ENCODE peak calls at places on chromosomes 3 and 15, in six cellular contexts. Y, D, L, S, Z and U are unnamed samples.

GRCh38 chr15:44735482-44736260 is 657 bp upstream of the TRIM69 start:
- DNase-seq in S (no peak), Z (no peak), L (peak; percentile 12), Y (no peak), D (peak; percentile 34), U (no peak)

GRCh38 chr15:79640206-79640605 is 208.1 kb downstream of the MINAR1 start:
- DNase-seq in D (peak; percentile 15), Y (peak; percentile 90), S (no peak), Z (no peak), L (no peak), U (no peak)

GRCh38 chr15:93141373-93141790 is 52.4 kb upstream of the RGMA start:
- DNase-seq in Y (no peak), L (no peak), S (no peak), D (no peak), Z (no peak), U (no peak)

GRCh38 chr15:93001881-93002280 is 87.1 kb downstream of the RGMA start:
- DNase-seq in Y (no peak), D (no peak), S (no peak), Z (no peak), L (peak; percentile 15), U (no peak)

GRCh38 chr15:51379390-51379789 is 37.9 kb downstream of the GLDN start:
- DNase-seq in S (no peak), D (no peak), Z (no peak), L (no peak), Y (no peak), U (no peak)

GRCh38 chr3:196519738-196520122 is 4.6 kb upstream of the SMCO1 start:
- DNase-seq in S (no peak), Z (no peak), Y (no peak), D (no peak), L (no peak), U (no peak)

GRCh38 chr3:52205727-52206372 is 7.9 kb downstream of the ALAS1 start:
- DNase-seq in S (peak; percentile 69), L (no peak), Z (no peak), Y (peak; percentile 70), D (no peak), U (no peak)

GRCh38 chr3:71201939-71202338 is 381.6 kb downstream of the FOXP1 start:
- DNase-seq in Z (no peak), Y (peak; percentile 78), L (peak; percentile 43), S (peak; percentile 58), D (peak; percentile 62), U (no peak)

GRCh38 chr3:72659609-72660008 is 188.6 kb downstream of the SHQ1 start:
- DNase-seq in L (no peak), D (no peak), Y (peak; percentile 24), Z (no peak), S (no peak), U (no peak)

GRCh38 chr3:125386811-125387210 is 11.7 kb upstream of the ZNF148 start:
- DNase-seq in Z (no peak), D (no peak), L (no peak), Y (peak; percentile 80), S (no peak), U (no peak)

GRCh38 chr15:57340673-57341259 is 35.5 kb upstream of the CGNL1 start:
- DNase-seq in L (peak; percentile 80), D (no peak), Y (peak; percentile 48), S (peak; percentile 46), Z (no peak), U (peak; percentile 34)

GRCh38 chr3:24145981-24146822 is 201.1 kb downstream of the NR1D2 start:
- DNase-seq in S (no peak), D (no peak), Y (peak; percentile 90), Z (no peak), L (peak; percentile 32), U (no peak)

GRCh38 chr15:56249080-56249479 is 5.4 kb upstream of the RFX7 start:
- DNase-seq in Y (peak; percentile 64), Z (no peak), D (no peak), S (no peak), L (peak; percentile 93), U (no peak)

GRCh38 chr3:43161684-43162512 is 56.0 kb upstream of the POMGNT2 start:
- DNase-seq in Z (no peak), S (no peak), Y (peak; percentile 20), D (no peak), L (peak; percentile 62), U (no peak)
- TF ChIP-seq CTCF in Z (peak; percentile 67), S (peak; percentile 42), Y (peak; percentile 51), D (peak; percentile 69), L (peak; percentile 57), U (peak; percentile 20)

GRCh38 chr3:16494094-16494493 is 19.4 kb downstream of the RFTN1 start:
- DNase-seq in L (no peak), D (no peak), Y (no peak), Z (no peak), S (no peak), U (no peak)

GRCh38 chr3:16498130-16498890 is 15.2 kb downstream of the RFTN1 start:
- DNase-seq in Y (no peak), Z (no peak), L (peak; percentile 76), S (no peak), D (no peak), U (no peak)

GRCh38 chr3:16496008-16496407 is 17.5 kb downstream of the RFTN1 start:
- DNase-seq in Z (no peak), D (no peak), L (no peak), Y (no peak), S (no peak), U (no peak)

GRCh38 chr3:16494906-16495580 is 18.5 kb downstream of the RFTN1 start:
- DNase-seq in Z (no peak), L (no peak), D (no peak), Y (peak; percentile 30), S (no peak), U (no peak)

GRCh38 chr3:16496408-16497222 is 16.9 kb downstream of the RFTN1 start:
- DNase-seq in L (no peak), S (no peak), Y (peak; percentile 36), Z (no peak), D (no peak), U (no peak)
- H3K4me3 ChIP-seq in L (no peak overlapping the region), S (no peak overlapping the region), Y (no peak overlapping the region), Z (no peak overlapping the region), D (no peak overlapping the region), U (no peak overlapping the region)

GRCh38 chr3:122497425-122497824 is 17.3 kb downstream of the KPNA1 start:
- DNase-seq in Z (no peak), D (no peak), Y (peak; percentile 93), S (no peak), L (no peak), U (peak; percentile 33)

GRCh38 chr3:122488262-122488973 is 26.3 kb downstream of the KPNA1 start:
- DNase-seq in S (no peak), L (no peak), Y (no peak), Z (no peak), D (no peak), U (no peak)

GRCh38 chr3:122496529-122496928 is 18.2 kb downstream of the KPNA1 start:
- DNase-seq in D (no peak), S (no peak), L (no peak), Z (no peak), Y (no peak), U (no peak)

GRCh38 chr3:122498152-122498551 is 16.6 kb downstream of the KPNA1 start:
- DNase-seq in Z (no peak), D (no peak), L (peak; percentile 43), Y (no peak), S (no peak), U (no peak)

GRCh38 chr3:122493296-122493695 is 21.4 kb downstream of the KPNA1 start:
- DNase-seq in Y (peak; percentile 85), S (no peak), Z (no peak), L (no peak), D (no peak), U (no peak)
- H3K36me3 ChIP-seq in Y (no peaks in the 10 kb centered on the region), S (peaks cover 18% of the 10 kb centered on the region), Z (peaks cover 8% of the 10 kb centered on the region), L (peaks cover 5% of the 10 kb centered on the region), D (peaks cover 44% of the 10 kb centered on the region), U (peaks cover 5% of the 10 kb centered on the region)

GRCh38 chr3:154062513-154062912 is 58.7 kb upstream of the ARHGEF26 start:
- DNase-seq in D (no peak), S (no peak), Y (no peak), Z (no peak), L (peak; percentile 51), U (no peak)

GRCh38 chr3:154059798-154060197 is 61.4 kb upstream of the ARHGEF26 start:
- DNase-seq in Z (no peak), Y (no peak), S (no peak), L (peak; percentile 19), D (no peak), U (no peak)

DNA sequence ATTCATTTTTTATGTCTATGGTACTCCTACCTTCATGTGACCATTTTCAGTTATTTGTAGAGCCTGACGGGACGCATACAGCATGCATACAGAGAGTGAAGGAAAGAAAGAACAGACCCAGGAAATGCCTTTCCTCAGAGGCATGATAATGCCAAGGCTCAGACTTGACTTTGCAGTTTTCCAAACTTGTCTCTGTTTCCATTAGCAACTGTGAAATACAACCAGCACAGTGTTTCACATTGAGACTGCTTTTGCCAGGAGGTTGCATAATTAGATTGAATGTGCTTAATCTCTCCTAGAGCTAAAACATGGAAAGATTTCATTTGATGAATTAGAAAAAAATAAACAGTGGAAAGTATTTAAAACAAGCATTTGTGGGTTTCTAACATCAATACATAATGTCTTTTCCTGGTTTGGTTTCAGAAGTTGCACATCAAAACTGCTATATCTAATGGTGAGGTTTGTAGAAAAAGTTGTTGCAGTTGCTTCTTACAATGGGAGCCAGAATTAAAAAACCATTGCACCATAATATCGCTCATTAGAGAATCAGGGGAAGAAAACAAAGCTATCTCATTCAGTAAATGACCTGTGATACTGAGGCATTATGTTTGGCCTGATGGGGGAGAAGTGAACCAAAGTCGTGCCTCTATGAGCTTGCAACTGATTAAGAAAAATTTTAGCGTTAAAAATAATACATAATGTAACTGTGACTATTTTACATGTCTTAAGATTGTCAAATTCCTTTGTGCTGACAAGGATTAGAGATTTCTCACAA is 60.4 kb upstream of the ARHGEF26 start:
- DNase-seq in Y (peak; percentile 80), Z (no peak), D (no peak), L (peak; percentile 59), S (no peak), U (no peak)
- TF ChIP-seq CTCF in Y (no peak), Z (no peak), D (no peak), L (no peak), S (no peak), U (no peak)

DNA sequence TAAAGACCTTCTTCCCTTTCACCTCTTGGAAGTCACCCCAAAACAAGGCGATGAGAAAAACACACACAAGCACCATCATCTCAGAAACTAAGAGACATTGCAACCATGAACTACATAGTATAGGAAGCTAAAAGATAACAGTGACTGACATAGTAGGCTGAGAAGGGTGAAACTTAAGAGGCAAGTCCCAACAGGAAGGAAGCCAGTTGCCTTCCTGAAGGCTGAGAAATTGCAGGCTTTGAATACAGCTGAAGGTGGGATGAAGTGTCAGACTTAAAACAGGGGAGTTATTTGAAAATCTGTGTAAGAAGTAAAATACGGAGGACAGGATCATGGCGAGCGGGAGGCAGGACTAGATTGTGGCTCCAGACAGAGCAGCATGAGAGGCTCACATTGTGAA is 27.8 kb downstream of the SLC27A2 start:
- DNase-seq in D (no peak), L (no peak), Z (no peak), Y (no peak), S (no peak), U (no peak)
- H3K4me3 ChIP-seq in D (no peak overlapping the region), L (no peak overlapping the region), Z (no peak overlapping the region), Y (no peak overlapping the region), S (no peak overlapping the region), U (no peak overlapping the region)